ENCODE peak calls at places on chromosomes 7 and 10, in six cellular contexts. M is GM10248, V is endodermal cell, Z is neural crest cell, P is glutamatergic neuron, O is HFFc6. D is an unnamed sample.

GRCh38 chr7:1246170-1246870 is 13.6 kb downstream of the UNCX start:
- DNase-seq in M (no peak), V (no peak), Z (no peak), P (no peak), O (no peak), D (no peak)

GRCh38 chr7:29214816-29215215 is 20.2 kb downstream of the CHN2 start:
- DNase-seq in M (no peak), V (no peak), Z (no peak), P (no peak), O (no peak), D (no peak)

GRCh38 chr10:65358565-65358964 is 1567.3 kb upstream of the LRRTM3 start:
- DNase-seq in M (peak), V (peak), Z (no peak), P (peak), O (no peak), D (no peak)

GRCh38 chr7:44587843-44588711 is 6.0 kb upstream of the TMED4 start:
- DNase-seq in M (no peak), V (no peak), Z (no peak), P (no peak), O (peak), D (peak)

GRCh38 chr10:70552585-70552984 is 50.0 kb downstream of the PRF1 start:
- DNase-seq in M (no peak), V (no peak), Z (no peak), P (no peak), O (no peak), D (no peak)

GRCh38 chr10:82150123-82150900 is 275.3 kb downstream of the NRG3 start:
- DNase-seq in M (peak), V (peak), Z (no peak), P (peak), O (no peak), D (peak)

GRCh38 chr10:2144584-2144983 is 407.3 kb upstream of the ADARB2 start:
- DNase-seq in M (no peak), V (no peak), Z (no peak), P (no peak), O (no peak), D (no peak)

GRCh38 chr7:5333121-5334050 is 50.6 kb downstream of the SLC29A4 start:
- DNase-seq in M (peak), V (no peak), Z (no peak), P (no peak), O (no peak), D (peak)

GRCh38 chr7:22589641-22590141 is 89.7 kb upstream of the STEAP1B start:
- DNase-seq in M (no peak), V (no peak), Z (no peak), P (no peak), O (no peak), D (no peak)

GRCh38 chr10:26790596-26790995 is 70.2 kb downstream of the ABI1 start:
- DNase-seq in M (no peak), V (no peak), Z (no peak), P (no peak), O (peak), D (no peak)

GRCh38 chr10:97731346-97732051 is 5.4 kb upstream of the ZFYVE27 start:
- DNase-seq in M (peak), V (peak), Z (peak), P (peak), O (peak), D (peak)

GRCh38 chr10:108783897-108784296 is 1139.4 kb downstream of the XPNPEP1 start:
- DNase-seq in M (peak), V (peak), Z (peak), P (peak), O (peak), D (peak)

GRCh38 chr10:69573056-69573806 is at the start of gene NEUROG3:
- DNase-seq in M (peak), V (peak), Z (no peak), P (peak), O (no peak), D (peak)

GRCh38 chr7:33043875-33044718 is 18.5 kb downstream of the NT5C3A start:
- DNase-seq in M (no peak), V (no peak), Z (no peak), P (no peak), O (no peak), D (no peak)

GRCh38 chr10:93462881-93463280 is 19.3 kb downstream of the MYOF start:
- DNase-seq in M (no peak), V (peak), Z (no peak), P (no peak), O (peak), D (no peak)

GRCh38 chr7:158395780-158396214 is 191.8 kb downstream of the PTPRN2 start:
- DNase-seq in M (no peak), V (peak), Z (no peak), P (peak), O (no peak), D (no peak)

GRCh38 chr7:108805808-108806397 is 236.2 kb downstream of the DNAJB9 start:
- DNase-seq in M (peak), V (peak), Z (no peak), P (no peak), O (peak), D (peak)

GRCh38 chr10:93131956-93132355 is 58.3 kb downstream of the CYP26A1 start:
- DNase-seq in M (no peak), V (no peak), Z (no peak), P (no peak), O (no peak), D (no peak)

GRCh38 chr10:118732253-118733194 is 22.2 kb downstream of the CACUL1 start:
- DNase-seq in M (no peak), V (peak), Z (no peak), P (no peak), O (no peak), D (no peak)

GRCh38 chr10:131651674-131652093 is 249.1 kb upstream of the PPP2R2D start:
- DNase-seq in M (no peak), V (peak), Z (no peak), P (no peak), O (no peak), D (no peak)

GRCh38 chr7:115332691-115333090 is 410.8 kb downstream of the MDFIC start:
- DNase-seq in M (no peak), V (no peak), Z (no peak), P (no peak), O (peak), D (no peak)

GRCh38 chr10:126059101-126059826 is 162.9 kb downstream of the FANK1 start:
- DNase-seq in M (no peak), V (no peak), Z (no peak), P (no peak), O (peak), D (no peak)

GRCh38 chr7:102000123-102000522 is 182.7 kb downstream of the CUX1 start:
- DNase-seq in M (no peak), V (no peak), Z (no peak), P (no peak), O (no peak), D (no peak)

GRCh38 chr10:131310904-131311660 is 439 bp downstream of the TCERG1L start:
- DNase-seq in M (no peak), V (peak), Z (no peak), P (no peak), O (no peak), D (no peak)

GRCh38 chr10:114392112-114392835 is 12.0 kb downstream of the AFAP1L2 start:
- DNase-seq in M (no peak), V (no peak), Z (no peak), P (no peak), O (no peak), D (no peak)

GRCh38 chr10:5788969-5789368 is 24.3 kb downstream of the GDI2 start:
- DNase-seq in M (no peak), V (no peak), Z (no peak), P (no peak), O (no peak), D (no peak)

GRCh38 chr7:141875453-141875852 is 34.2 kb upstream of the PRSS37 start:
- DNase-seq in M (no peak), V (no peak), Z (no peak), P (no peak), O (no peak), D (no peak)

GRCh38 chr10:119658274-119658673 is 7.1 kb downstream of the BAG3 start:
- DNase-seq in M (no peak), V (peak), Z (no peak), P (peak), O (peak), D (no peak)

GRCh38 chr10:32207544-32207943 is 139.4 kb downstream of the EPC1 start:
- DNase-seq in M (peak), V (peak), Z (no peak), P (peak), O (peak), D (peak)

GRCh38 chr10:16483241-16483917 is 38.3 kb downstream of the C1QL3 start:
- DNase-seq in M (no peak), V (no peak), Z (no peak), P (no peak), O (no peak), D (no peak)

GRCh38 chr7:84117304-84117703 is 77.3 kb downstream of the SEMA3A start:
- DNase-seq in M (no peak), V (no peak), Z (no peak), P (peak), O (no peak), D (no peak)

DNA sequence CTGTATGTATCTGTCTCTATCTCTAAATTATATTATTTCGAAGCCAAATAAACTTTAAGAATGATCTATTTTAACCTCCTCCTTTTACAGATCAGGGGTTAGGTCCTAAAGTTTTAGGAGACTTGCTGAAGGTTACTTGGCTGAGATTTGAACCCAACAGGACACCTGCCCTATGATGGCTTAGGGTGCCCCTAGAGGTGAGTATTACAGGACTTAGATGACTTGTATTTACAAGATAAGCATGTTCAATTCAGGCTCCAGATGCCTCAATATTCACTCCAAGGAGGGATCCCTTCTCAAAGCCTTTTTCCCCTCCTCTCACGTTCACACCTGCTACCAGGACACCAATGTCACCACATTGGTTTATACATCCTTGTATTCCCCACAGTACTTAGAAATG is 872.4 kb upstream of the AUTS2 start:
- DNase-seq in M (no peak), V (no peak), Z (no peak), P (no peak), O (no peak), D (no peak)
- TF ChIP-seq CTCF in M (no peak), V (peak), Z (no peak), P (no peak), O (peak), D (no peak)

DNA sequence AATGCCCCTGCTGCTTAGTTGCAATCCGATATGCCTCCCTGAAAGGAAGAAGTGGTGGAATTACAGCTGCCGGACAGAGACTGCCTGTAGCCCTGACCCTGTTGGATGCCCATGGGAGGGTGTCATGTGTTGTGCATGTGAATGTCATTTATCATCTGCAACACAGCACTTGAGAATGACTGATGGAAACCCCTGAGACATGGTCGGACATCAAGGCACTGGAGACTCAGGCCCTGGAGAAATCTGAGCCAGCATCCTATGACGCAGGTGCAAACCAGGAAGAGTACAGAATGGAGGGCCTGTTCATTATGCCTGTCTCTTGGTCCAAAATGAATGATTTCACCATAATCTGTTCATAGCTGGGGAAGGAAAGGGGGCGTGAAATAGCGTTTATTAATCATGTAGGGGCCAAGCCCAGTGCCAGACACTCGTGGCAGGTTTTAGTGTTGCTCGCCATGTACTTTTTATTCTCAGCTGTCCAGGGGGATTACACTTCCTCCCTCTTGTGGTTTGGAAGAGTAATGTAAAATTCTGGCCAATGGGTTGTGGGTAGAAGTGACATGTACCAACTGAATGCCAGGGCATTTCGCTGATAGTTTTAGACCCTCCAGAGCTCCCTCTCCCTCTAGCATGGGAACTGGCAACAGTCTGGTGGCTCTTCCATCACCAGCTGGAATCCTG is 23.0 kb upstream of the LEP start:
- DNase-seq in M (no peak), V (no peak), Z (no peak), P (peak), O (no peak), D (no peak)
- TF ChIP-seq CTCF in M (no peak), V (peak), Z (peak), P (peak), O (peak), D (no peak)

DNA sequence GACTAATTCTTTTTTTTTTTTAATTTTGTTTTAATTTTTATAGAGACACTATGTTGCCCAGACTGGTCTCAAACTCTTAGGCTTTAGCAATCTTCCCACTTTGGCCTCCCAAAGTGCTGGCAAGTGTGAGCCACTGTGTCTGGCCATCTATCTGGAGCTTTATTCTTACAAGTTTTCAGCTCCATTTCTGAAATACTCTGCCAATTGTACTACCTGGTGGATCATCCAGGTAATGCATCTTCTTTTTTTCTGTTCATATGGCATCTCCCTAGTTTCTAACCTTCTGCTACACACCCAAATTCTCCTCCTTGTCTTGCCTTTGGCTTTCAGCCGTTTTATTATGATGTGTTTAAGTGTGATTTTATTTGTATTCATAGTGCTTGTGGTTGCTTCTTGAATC is 40.2 kb downstream of the ZNF365 start:
- DNase-seq in M (no peak), V (no peak), Z (no peak), P (no peak), O (peak), D (no peak)
- TF ChIP-seq CTCF in M (no peak), V (peak), Z (peak), P (peak), O (peak), D (no peak)

GRCh38 chr7:16695621-16696237 is 49.7 kb downstream of the BZW2 start:
- DNase-seq in M (peak), V (peak), Z (no peak), P (no peak), O (peak), D (no peak)
- TF ChIP-seq CTCF in M (peak), V (peak), Z (peak), P (peak), O (peak), D (peak)